ENCODE peak calls at places on chromosomes 2 and 18, in four cellular contexts. B, A, N and K are unnamed samples.

GRCh38 chr2:170739048-170739447 is 23.9 kb downstream of the SP5 start:
- DNase-seq in B (peak; percentile 85), A (peak; percentile 92), N (no peak), K (no peak)

GRCh38 chr2:33225350-33225749 is 251.1 kb upstream of the RASGRP3 start:
- DNase-seq in B (no peak), A (no peak), N (no peak), K (no peak)

GRCh38 chr18:59675346-59675745 is 21.9 kb downstream of the CCBE1 start:
- DNase-seq in B (no peak), A (no peak), N (no peak), K (no peak)

GRCh38 chr2:130823886-130824491 is 12.7 kb upstream of the ARHGEF4 start:
- DNase-seq in B (no peak), A (no peak), N (no peak), K (no peak)

GRCh38 chr2:176565641-176566323 is 296.5 kb downstream of the MTX2 start:
- DNase-seq in B (no peak), A (no peak), N (no peak), K (peak; percentile 22)

GRCh38 chr2:112162956-112163355 is 24.8 kb downstream of the FBLN7 start:
- DNase-seq in B (no peak), A (no peak), N (no peak), K (no peak)

GRCh38 chr18:26777316-26778053 is 88.0 kb downstream of the AQP4 start:
- DNase-seq in B (no peak), A (no peak), N (no peak), K (no peak)

GRCh38 chr2:73202156-73203054 is at the start of gene NOTO:
- DNase-seq in B (no peak), A (no peak), N (no peak), K (no peak)

GRCh38 chr2:28592481-28592880 is 96.6 kb downstream of the PLB1 start:
- DNase-seq in B (no peak), A (no peak), N (no peak), K (no peak)

GRCh38 chr2:9232886-9233285 is 26.3 kb downstream of the ASAP2 start:
- DNase-seq in B (peak; percentile 63), A (peak; percentile 55), N (no peak), K (no peak)

GRCh38 chr18:45777393-45777792 is 48.1 kb upstream of the SIGLEC15 start:
- DNase-seq in B (peak; percentile 86), A (peak; percentile 62), N (no peak), K (no peak)

GRCh38 chr2:45207105-45207504 is 197.9 kb upstream of the SIX2 start:
- DNase-seq in B (no peak), A (no peak), N (no peak), K (no peak)

GRCh38 chr2:1613731-1614354 is 130.5 kb downstream of the PXDN start:
- DNase-seq in B (no peak), A (peak; percentile 76), N (no peak), K (no peak)

GRCh38 chr2:863732-864450 is 86.8 kb upstream of the SNTG2 start:
- DNase-seq in B (no peak), A (no peak), N (no peak), K (no peak)